ENCODE peak calls at places on chromosomes 7 and 10, in five cellular contexts. H, C, D, F and E are unnamed samples.

GRCh38 chr10:93680414-93681047 is 21.9 kb downstream of the FRA10AC1 start:
- ATAC-seq in D (peak; percentile 54), H (no peak), F (peak; percentile 50), C (peak; percentile 31), E (no peak)

GRCh38 chr7:30463400-30464145 is 15.0 kb downstream of the NOD1 start:
- ATAC-seq in F (peak; percentile 86), C (no peak), D (no peak), H (no peak), E (no peak)

GRCh38 chr10:16794005-16794404 is 23.2 kb downstream of the RSU1 start:
- ATAC-seq in D (no peak), C (no peak), F (no peak), H (no peak), E (no peak)

GRCh38 chr7:102994567-102994966 is 80.0 kb downstream of the FBXL13 start:
- ATAC-seq in H (no peak), C (no peak), F (no peak), D (no peak), E (no peak)

GRCh38 chr7:12647364-12648219 is 39.8 kb upstream of the ARL4A start:
- ATAC-seq in D (peak; percentile 34), H (peak; percentile 95), F (no peak), C (peak; percentile 87), E (no peak)

GRCh38 chr10:21162948-21163347 is 265.8 kb upstream of the NEBL start:
- ATAC-seq in F (no peak), H (no peak), C (no peak), D (no peak), E (no peak)

GRCh38 chr7:47670738-47671137 is 88.8 kb upstream of the TNS3 start:
- ATAC-seq in C (no peak), H (no peak), F (peak; percentile 69), D (peak; percentile 30), E (no peak)

GRCh38 chr7:47536705-47537611 is 45.0 kb downstream of the TNS3 start:
- ATAC-seq in F (no peak), H (no peak), C (no peak), D (peak; percentile 81), E (peak; percentile 75)

GRCh38 chr10:89147256-89147655 is 59.9 kb downstream of the CH25H start:
- ATAC-seq in H (no peak), C (no peak), F (no peak), D (no peak), E (peak; percentile 71)

GRCh38 chr10:10209152-10209551 is 808.5 kb upstream of the CELF2 start:
- ATAC-seq in C (no peak), F (no peak), D (peak; percentile 78), H (no peak), E (no peak)

GRCh38 chr10:121662945-121663917 is 65.0 kb upstream of the FGFR2 start:
- ATAC-seq in D (no peak), C (peak; percentile 73), F (peak; percentile 38), H (peak; percentile 83), E (no peak)

GRCh38 chr10:75245354-75246001 is 9.7 kb upstream of the COMTD1 start:
- ATAC-seq in H (no peak), D (no peak), F (no peak), C (peak; percentile 25), E (no peak)

GRCh38 chr10:73625884-73626753 is 15.2 kb downstream of the MYOZ1 start:
- ATAC-seq in H (peak; percentile 95), D (peak; percentile 98), C (peak; percentile 96), F (peak; percentile 98), E (peak; percentile 99)

GRCh38 chr10:61286695-61287094 is 166.5 kb downstream of the TMEM26 start:
- ATAC-seq in D (no peak), H (no peak), F (peak; percentile 100), C (no peak), E (no peak)

GRCh38 chr7:80379034-80379433 is 132.8 kb downstream of the GNAT3 start:
- ATAC-seq in H (no peak), C (no peak), D (no peak), F (no peak), E (no peak)

GRCh38 chr10:47035447-47036337 is 124.5 kb downstream of the PTPN20 start:
- ATAC-seq in D (no peak), F (no peak), H (no peak), C (no peak), E (no peak)

DNA sequence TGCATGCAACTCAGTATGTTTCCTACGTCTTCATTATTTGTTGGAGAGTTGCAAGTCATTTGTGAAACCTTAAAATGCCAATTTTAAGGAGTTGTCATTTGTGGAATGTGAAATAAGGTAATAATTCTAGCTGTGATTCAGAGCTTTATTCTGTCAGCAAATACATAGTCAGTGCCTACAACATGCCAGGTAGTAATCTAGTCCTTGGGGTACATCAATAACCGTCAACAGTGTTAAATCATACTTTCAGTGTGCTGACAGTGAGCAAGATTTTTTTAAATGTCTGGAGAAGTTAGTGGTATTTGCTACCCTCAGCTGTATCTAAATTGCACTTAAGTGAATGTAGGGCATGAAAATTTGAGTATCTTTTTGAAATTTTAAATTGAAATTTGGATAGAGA is 36.7 kb downstream of the MPLKIP start:
- ATAC-seq in D (no peak), F (no peak), C (no peak), H (no peak), E (no peak)
- TF ChIP-seq EP300 in D (no peak), F (no peak), C (no peak), H (no peak), E (no peak)

GRCh38 chr7:151211155-151211772 is 976 bp upstream of the H2BK1 start:
- ATAC-seq in D (no peak), C (no peak), H (peak; percentile 17), F (no peak), E (no peak)
- TF ChIP-seq POLR2AphosphoS5 in D (no peak), C (no peak), H (no peak), F (no peak), E (no peak)

GRCh38 chr10:132634241-132634946 is 96.8 kb downstream of the INPP5A start:
- ATAC-seq in D (no peak), H (peak; percentile 54), C (no peak), F (peak; percentile 47), E (no peak)
- H3K4me1 ChIP-seq in D (peaks cover 60% of the 10 kb centered on the region), H (no peaks in the 10 kb centered on the region), C (no peaks in the 10 kb centered on the region), F (no peaks in the 10 kb centered on the region), E (peaks cover 99% of the 10 kb centered on the region)

GRCh38 chr10:114087255-114087654 is 43.6 kb downstream of the ADRB1 start:
- ATAC-seq in F (peak; percentile 26), D (no peak), C (peak; percentile 68), H (peak; percentile 79), E (no peak)
- TF ChIP-seq EP300 in F (no peak), D (no peak), C (no peak), H (no peak), E (no peak)

DNA sequence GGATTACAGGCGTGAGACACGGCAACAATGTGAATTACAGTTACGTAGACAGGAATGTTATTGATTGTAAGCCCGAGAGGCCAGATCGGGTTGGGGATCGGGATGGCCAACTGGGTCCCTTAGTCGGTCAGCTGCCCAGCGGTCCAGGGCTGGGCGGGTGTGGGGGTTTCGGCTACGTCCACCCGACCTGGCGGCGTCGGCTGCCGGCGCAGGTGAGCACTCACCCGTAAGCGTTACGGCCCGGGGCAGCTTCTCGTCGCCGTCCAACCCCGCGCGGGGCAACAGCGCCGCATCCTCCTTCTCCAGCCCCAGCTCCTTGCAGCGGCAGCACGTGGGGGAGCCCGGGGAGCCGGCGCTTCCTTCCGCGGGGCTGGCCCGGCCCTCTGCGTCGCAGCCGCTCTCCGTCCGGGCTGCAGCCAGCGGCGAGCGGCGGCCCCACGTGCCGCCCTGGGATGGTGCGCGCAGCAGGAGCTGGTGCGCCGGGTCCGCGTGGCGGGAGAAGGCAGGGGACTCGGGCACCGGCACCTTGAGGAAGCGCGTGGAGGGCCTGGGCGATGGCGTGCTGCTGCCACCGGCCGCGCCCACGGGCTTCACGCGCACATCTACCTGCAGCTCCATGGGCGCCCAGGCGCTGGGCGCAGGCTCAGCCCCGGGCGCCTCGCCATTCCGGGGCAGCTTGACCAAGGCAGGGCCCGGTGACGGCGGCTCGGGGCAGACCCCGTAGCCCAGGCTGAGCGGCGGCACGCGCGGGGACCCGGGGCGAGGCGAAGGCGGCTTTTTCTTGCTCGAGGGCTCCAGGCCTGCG is 609 bp downstream of the KLRG2 start:
- ATAC-seq in D (peak; percentile 75), C (peak; percentile 45), F (peak; percentile 75), H (no peak), E (peak; percentile 54)
- TF ChIP-seq POLR2AphosphoS5 in D (no peak), C (no peak), F (no peak), H (no peak), E (no peak)

GRCh38 chr10:72245949-72246525 is 27.7 kb upstream of the DDIT4 start:
- ATAC-seq in H (no peak), D (no peak), F (no peak), C (no peak), E (no peak)
- H3K4me1 ChIP-seq in H (peaks cover 49% of the 10 kb centered on the region), D (peaks cover 96% of the 10 kb centered on the region), F (peaks cover 70% of the 10 kb centered on the region), C (peaks cover 94% of the 10 kb centered on the region), E (peaks cover 51% of the 10 kb centered on the region)

DNA sequence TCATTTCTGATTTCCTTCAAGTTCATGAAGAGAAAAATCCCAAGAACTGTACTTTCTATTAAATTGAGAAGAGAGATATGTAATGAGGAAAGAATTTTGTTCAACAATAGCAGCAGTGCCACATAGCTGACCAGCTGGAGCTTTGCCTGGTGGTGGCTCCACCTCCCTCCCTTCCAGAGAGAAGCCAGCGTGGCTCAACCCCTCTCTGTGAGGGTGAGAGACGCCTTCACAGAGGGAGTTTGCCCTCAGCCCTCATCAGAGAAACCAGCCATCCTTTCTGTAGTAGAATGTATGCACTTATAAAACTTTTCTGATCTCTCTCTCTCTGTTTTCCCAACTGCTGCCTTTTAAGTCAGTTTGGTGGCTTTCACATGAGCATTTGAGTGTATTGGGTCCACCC is 20.5 kb upstream of the COL1A2 start:
- ATAC-seq in C (no peak), H (peak; percentile 69), F (no peak), D (peak; percentile 92), E (peak; percentile 90)
- TF ChIP-seq EP300 in C (no peak), H (no peak), F (no peak), D (no peak), E (no peak)

GRCh38 chr10:43390791-43391190 is 18.2 kb downstream of the HNRNPF start:
- ATAC-seq in D (peak; percentile 55), C (peak; percentile 67), H (peak; percentile 24), F (peak; percentile 60), E (peak; percentile 68)

GRCh38 chr10:43387678-43388032 is 16.2 kb downstream of the FXYD4 start:
- ATAC-seq in H (no peak), F (no peak), C (no peak), D (no peak), E (no peak)

GRCh38 chr10:43392757-43393156 is 16.2 kb downstream of the HNRNPF start:
- ATAC-seq in H (no peak), D (no peak), C (no peak), F (no peak), E (no peak)

GRCh38 chr10:43389867-43390266 is 18.4 kb downstream of the FXYD4 start:
- ATAC-seq in F (no peak), H (peak; percentile 60), D (no peak), C (peak; percentile 3), E (no peak)

DNA sequence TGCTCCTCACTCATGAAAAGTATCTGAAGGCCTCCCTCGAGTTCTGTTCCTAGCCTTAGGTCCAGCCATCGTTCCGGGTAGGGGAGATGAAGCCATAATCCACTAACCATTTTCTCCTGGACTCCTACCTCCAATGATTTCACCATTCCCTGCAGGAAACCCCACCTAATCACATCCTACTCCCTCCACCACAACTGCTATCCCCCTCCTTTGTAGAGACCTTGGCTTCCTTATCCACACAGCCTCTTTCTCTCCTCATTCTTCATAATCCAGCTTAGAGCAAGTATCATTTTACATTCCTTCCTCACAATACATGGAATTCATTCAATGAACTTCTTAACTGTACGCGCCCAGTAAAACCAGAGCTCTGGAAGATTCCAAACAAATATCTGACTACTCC is 18.7 kb downstream of the HNRNPF start:
- ATAC-seq in D (no peak), H (peak; percentile 3), C (no peak), F (no peak), E (no peak)
- TF ChIP-seq POLR2AphosphoS5 in D (no peak), H (no peak), C (no peak), F (no peak), E (no peak)

GRCh38 chr10:48685731-48686130 is 1.1 kb downstream of the WDFY4 start:
- ATAC-seq in D (no peak), C (no peak), F (peak; percentile 3), H (no peak), E (no peak)
- H3K4me1 ChIP-seq in D (no peaks in the 10 kb centered on the region), C (no peaks in the 10 kb centered on the region), F (peaks cover 28% of the 10 kb centered on the region), H (no peaks in the 10 kb centered on the region), E (no peaks in the 10 kb centered on the region)